ENCODE peak calls at places on chromosomes 4 and X, in seven cellular contexts. A, W, X, I, U, F and B are unnamed samples.

GRCh38 chrX:39174761-39175417 is 373.6 kb downstream of the MID1IP1 start:
- DNase-seq in A (peak; percentile 11), W (no peak), X (no peak), I (no peak), U (no peak), F (no peak), B (no peak)

GRCh38 chr4:109703664-109704351 is 563 bp upstream of the CASP6 start:
- DNase-seq in A (peak; percentile 32), W (peak; percentile 51), X (no peak), I (no peak), U (peak; percentile 33), F (no peak), B (no peak)

GRCh38 chr4:145580906-145581305 is 38.3 kb upstream of the MMAA start:
- DNase-seq in A (no peak), W (peak; percentile 39), X (no peak), I (no peak), U (no peak), F (no peak), B (no peak)

GRCh38 chr4:122827899-122828601 is 1.4 kb downstream of the FGF2 start:
- DNase-seq in A (peak; percentile 83), W (no peak), X (peak; percentile 81), I (peak; percentile 64), U (peak; percentile 79), F (no peak), B (no peak)

GRCh38 chrX:41377624-41378023 is 43.7 kb downstream of the DDX3X start:
- DNase-seq in A (no peak), W (no peak), X (peak; percentile 63), I (no peak), U (no peak), F (no peak), B (no peak)

GRCh38 chr4:13454786-13455185 is 29.4 kb downstream of the RAB28 start:
- DNase-seq in A (no peak), W (no peak), X (no peak), I (no peak), U (no peak), F (no peak), B (no peak)

GRCh38 chrX:20015422-20015821 is 24.6 kb upstream of the BCLAF3 start:
- DNase-seq in A (no peak), W (no peak), X (no peak), I (no peak), U (no peak), F (no peak), B (no peak)

GRCh38 chr4:55251352-55251751 is 94.7 kb upstream of the SRD5A3 start:
- DNase-seq in A (peak; percentile 30), W (no peak), X (no peak), I (no peak), U (peak; percentile 56), F (no peak), B (no peak)

GRCh38 chr4:141329174-141329569 is 108.5 kb downstream of the ZNF330 start:
- DNase-seq in A (peak; percentile 91), W (peak; percentile 83), X (no peak), I (no peak), U (peak; percentile 57), F (no peak), B (no peak)

GRCh38 chr4:74543247-74543670 is 98.3 kb downstream of the AREG start:
- DNase-seq in A (no peak), W (no peak), X (no peak), I (no peak), U (no peak), F (no peak), B (no peak)

GRCh38 chr4:87058272-87059073 is 123.7 kb downstream of the AFF1 start:
- DNase-seq in A (peak; percentile 32), W (peak; percentile 43), X (no peak), I (no peak), U (no peak), F (no peak), B (no peak)
- TF ChIP-seq CTCF in A (no peak), W (no peak), X (no peak), I (peak; percentile 29), U (no peak), F (no peak), B (peak; percentile 49)

DNA sequence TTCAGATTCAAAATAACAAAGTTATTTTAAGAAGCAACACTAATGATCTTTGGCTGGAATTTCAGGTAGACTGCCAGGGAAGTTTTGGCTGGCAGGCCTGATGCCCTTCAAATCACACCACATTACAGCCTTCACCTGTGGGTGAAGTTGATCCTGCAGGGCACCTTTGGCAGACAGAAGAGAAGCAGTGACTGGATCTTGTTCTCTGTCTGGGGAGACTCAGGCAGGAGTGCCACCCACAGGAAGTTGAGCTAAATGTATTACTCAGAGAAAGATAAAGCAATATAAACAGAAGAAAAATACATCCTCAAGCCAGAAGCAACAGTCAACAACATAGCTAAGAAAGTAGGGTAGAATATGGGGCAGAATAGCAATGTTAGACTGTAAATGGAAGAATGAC is 12.8 kb upstream of the CFAP299 start:
- DNase-seq in A (peak; percentile 77), W (no peak), X (no peak), I (no peak), U (peak; percentile 69), F (no peak), B (no peak)
- TF ChIP-seq CTCF in A (peak; percentile 29), W (no peak), X (no peak), I (no peak), U (peak; percentile 46), F (no peak), B (no peak)

GRCh38 chr4:101910786-101911373 is 120.3 kb downstream of the BANK1 start:
- DNase-seq in A (no peak), W (no peak), X (no peak), I (no peak), U (no peak), F (no peak), B (no peak)

GRCh38 chr4:101914761-101915160 is 124.2 kb downstream of the BANK1 start:
- DNase-seq in A (no peak), W (no peak), X (no peak), I (no peak), U (no peak), F (no peak), B (no peak)

DNA sequence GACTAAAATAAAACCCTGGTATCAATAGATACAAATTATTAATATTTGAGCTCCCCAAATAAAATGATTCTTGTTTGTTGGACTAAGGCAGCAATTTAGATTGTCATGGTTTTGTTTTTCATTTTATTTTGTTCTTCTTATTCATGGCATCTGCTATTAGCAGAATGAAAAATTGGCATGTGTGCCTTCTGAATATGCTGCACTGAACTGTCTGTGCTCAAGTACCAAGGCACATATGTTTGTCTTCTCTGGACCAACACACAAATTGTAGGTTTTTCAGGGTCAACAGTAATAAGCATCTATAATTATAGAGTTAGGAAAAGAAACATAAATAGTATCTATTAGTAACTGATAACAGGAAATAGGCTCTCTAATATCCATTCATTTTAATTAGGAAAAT is 121.1 kb downstream of the BANK1 start:
- DNase-seq in A (no peak), W (no peak), X (no peak), I (no peak), U (no peak), F (no peak), B (no peak)
- TF ChIP-seq CTCF in A (no peak), W (no peak), X (no peak), I (no peak), U (no peak), F (no peak), B (no peak)

GRCh38 chr4:153781717-153782416 is 7.0 kb downstream of the SFRP2 start:
- DNase-seq in A (peak; percentile 92), W (no peak), X (no peak), I (no peak), U (peak; percentile 15), F (no peak), B (no peak)
- TF ChIP-seq CTCF in A (no peak), W (no peak), X (no peak), I (no peak), U (no peak), F (no peak), B (no peak)

DNA sequence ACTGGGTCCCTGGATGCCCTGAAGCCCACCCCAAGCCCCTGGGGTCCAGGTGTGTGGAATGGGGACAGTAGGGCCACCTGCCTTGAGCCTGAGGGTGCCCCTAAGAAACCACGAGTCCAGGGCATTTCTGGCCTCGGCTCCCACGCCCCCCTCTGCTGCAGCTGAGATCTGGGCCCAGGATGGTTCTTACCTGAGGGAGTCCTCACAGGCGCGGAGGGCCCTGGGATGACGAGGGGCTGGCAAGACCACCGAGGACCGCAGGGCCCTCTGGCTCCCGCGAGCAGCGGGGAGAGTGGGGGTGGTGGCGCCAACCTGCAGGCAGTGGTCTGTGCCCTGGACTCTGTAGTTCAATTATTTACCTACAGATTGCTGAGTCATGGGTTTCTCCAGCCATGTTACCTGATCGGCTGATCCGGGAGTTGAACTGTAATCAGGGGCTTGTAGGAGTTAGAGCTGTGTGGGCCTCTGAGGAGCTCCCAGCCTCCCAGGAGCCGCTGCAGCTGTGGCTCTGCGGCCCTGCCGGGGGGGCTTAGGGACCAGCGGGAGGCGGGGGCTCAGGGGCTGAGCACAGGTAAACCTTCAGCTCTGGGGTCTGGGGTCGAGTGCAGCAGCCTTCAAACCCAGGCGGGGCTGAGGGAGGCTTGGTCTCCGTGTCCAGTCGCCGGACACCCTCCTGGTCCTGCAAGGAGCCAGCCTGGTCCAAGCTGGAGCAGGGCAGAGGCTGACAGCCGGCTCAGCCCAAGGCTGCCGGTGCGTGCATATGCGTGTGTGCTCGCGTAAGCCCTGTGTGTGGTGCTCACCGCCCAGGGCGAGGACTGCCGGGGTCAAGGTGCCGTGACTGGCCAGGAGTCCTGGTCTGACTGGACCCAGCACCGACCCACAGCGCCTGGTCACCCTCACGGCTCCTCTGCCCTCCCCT is at the start of gene SLC26A1:
- DNase-seq in A (no peak), W (no peak), X (no peak), I (no peak), U (no peak), F (no peak), B (no peak)
- TF ChIP-seq CTCF in A (no peak), W (no peak), X (no peak), I (no peak), U (no peak), F (no peak), B (no peak)

GRCh38 chrX:131621650-131622049 is 77.8 kb downstream of the OR13H1 start:
- DNase-seq in A (peak; percentile 7), W (peak; percentile 45), X (no peak), I (no peak), U (no peak), F (no peak), B (no peak)

GRCh38 chrX:131626681-131627296 is 82.9 kb downstream of the OR13H1 start:
- DNase-seq in A (peak; percentile 23), W (no peak), X (no peak), I (no peak), U (peak; percentile 10), F (no peak), B (no peak)
- TF ChIP-seq CTCF in A (peak; percentile 16), W (peak; percentile 62), X (no peak), I (no peak), U (no peak), F (no peak), B (no peak)

DNA sequence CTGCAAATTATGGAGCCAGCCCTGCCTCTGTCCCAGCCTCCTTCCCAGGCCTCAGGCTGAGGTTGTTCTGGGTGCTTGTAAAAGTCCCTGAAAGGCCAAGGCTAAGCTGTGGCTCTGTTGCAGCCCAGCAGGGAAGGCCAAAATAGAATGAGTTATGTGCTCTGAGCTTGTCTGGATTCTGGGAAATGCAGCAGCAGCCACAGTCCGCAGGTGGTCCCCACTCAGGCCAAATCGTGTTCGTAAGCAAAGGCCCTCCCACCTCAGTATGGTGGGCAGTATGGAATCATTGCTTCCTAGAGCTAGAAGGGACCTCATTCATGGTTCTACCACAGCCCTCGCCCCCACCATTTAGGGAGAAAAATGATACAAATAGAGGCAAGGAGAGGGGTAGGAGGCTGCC is 4.7 kb upstream of the TCEAL1 start:
- DNase-seq in A (no peak), W (no peak), X (no peak), I (no peak), U (no peak), F (no peak), B (no peak)
- TF ChIP-seq CTCF in A (no peak), W (no peak), X (no peak), I (no peak), U (no peak), F (no peak), B (no peak)

GRCh38 chr4:152101546-152102183 is 340.9 kb upstream of the GATB start:
- DNase-seq in A (no peak), W (no peak), X (no peak), I (no peak), U (no peak), F (no peak), B (no peak)
- TF ChIP-seq CTCF in A (no peak), W (no peak), X (no peak), I (no peak), U (no peak), F (no peak), B (no peak)